ENCODE peak calls at places on chromosomes 7 and 10, in four cellular contexts. G, M, F and K are unnamed samples.

GRCh38 chr10:27611209-27611608 is 107.1 kb downstream of the RAB18 start:
- DNase-seq in G (no peak), M (no peak), F (no peak), K (no peak)

GRCh38 chr7:159272739-159273138 is 128.1 kb upstream of the VIPR2 start:
- DNase-seq in G (no peak), M (no peak), F (no peak), K (no peak)

GRCh38 chr10:117413928-117414618 is 38.8 kb upstream of the PDZD8 start:
- DNase-seq in G (no peak), M (no peak), F (no peak), K (no peak)

GRCh38 chr7:39394105-39394504 is 172.1 kb upstream of the YAE1 start:
- DNase-seq in G (no peak), M (no peak), F (no peak), K (peak)

GRCh38 chr7:36047254-36047653 is 105.8 kb upstream of the EEPD1 start:
- DNase-seq in G (no peak), M (no peak), F (no peak), K (peak)

GRCh38 chr10:115606727-115607126 is 513.6 kb downstream of the ATRNL1 start:
- DNase-seq in G (no peak), M (no peak), F (no peak), K (no peak)

GRCh38 chr10:126729314-126729871 is 58.9 kb upstream of the C10orf90 start:
- DNase-seq in G (no peak), M (no peak), F (no peak), K (no peak)

GRCh38 chr10:42984761-42985325 is 92.0 kb upstream of the RET start:
- DNase-seq in G (no peak), M (no peak), F (peak), K (no peak)

GRCh38 chr10:90945496-90946070 is 24.7 kb upstream of the ANKRD1 start:
- DNase-seq in G (no peak), M (no peak), F (no peak), K (no peak)

GRCh38 chr7:89023146-89023545 is 227.6 kb upstream of the TEX47 start:
- DNase-seq in G (no peak), M (no peak), F (no peak), K (no peak)

GRCh38 chr10:6144609-6145413 is 56.0 kb downstream of the RBM17 start:
- DNase-seq in G (peak), M (peak), F (peak), K (peak)

GRCh38 chr7:99141756-99142726 is 1.9 kb downstream of the SMURF1 start:
- DNase-seq in G (peak), M (peak), F (peak), K (peak)

GRCh38 chr10:114995468-114995867 is 57.5 kb downstream of the TRUB1 start:
- DNase-seq in G (no peak), M (no peak), F (no peak), K (no peak)

GRCh38 chr10:47025253-47025539 is 114.0 kb downstream of the PTPN20 start:
- DNase-seq in G (peak), M (no peak), F (no peak), K (no peak)

GRCh38 chr10:114905450-114905849 is 32.5 kb upstream of the TRUB1 start:
- DNase-seq in G (no peak), M (no peak), F (no peak), K (peak)

GRCh38 chr7:2622869-2623697 is 8.7 kb upstream of the TTYH3 start:
- DNase-seq in G (peak), M (no peak), F (no peak), K (no peak)
- TF ChIP-seq JUND in G (no peak), M (no peak), F (no peak), K (no peak)

GRCh38 chr10:75358835-75359421 is 42.6 kb downstream of the ZNF503 start:
- DNase-seq in G (no peak), M (no peak), F (no peak), K (no peak)
- TF ChIP-seq JUND in G (no peak), M (no peak), F (no peak), K (no peak)

DNA sequence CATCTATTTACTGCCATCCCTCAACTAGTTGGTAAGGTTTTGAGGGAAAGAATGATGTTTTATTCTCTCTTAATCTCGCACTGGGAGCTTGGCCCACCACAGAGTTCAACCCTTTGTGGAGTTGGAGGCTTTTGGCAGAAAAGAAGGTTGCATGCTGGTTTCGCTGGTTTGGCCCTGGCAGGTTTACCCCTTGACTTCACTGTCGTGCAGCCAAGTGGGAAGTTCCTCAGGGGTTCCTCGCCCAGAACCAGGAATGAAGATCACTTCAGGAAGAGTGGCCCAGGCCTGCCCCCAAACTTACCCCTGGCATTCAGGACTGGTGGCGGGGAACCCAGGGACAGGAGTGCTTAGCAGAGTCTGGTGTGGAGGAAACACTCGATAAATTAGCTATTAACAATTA is 103.1 kb upstream of the LYZL2 start:
- DNase-seq in G (no peak), M (no peak), F (no peak), K (no peak)
- TF ChIP-seq JUND in G (no peak), M (no peak), F (no peak), K (no peak)

DNA sequence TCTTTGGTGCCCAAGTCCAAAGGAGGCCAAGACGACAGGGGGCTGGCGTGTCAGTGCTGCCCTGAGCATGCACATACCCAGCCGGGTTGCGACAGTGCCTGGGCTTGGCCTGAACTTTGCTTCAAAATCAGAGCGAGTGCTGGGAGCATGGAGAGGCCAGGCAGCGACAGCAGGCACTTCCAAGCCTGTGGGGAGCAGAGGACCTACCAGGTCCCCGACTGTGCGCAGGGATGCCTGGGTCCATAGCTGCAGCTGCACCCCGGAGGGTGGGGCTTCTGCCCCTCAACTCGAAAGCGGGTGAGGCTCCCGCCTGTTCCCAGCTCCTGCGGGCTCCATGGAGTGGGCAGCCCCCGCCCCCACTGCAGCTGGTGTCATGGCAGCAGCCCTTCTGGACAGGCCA is 79.1 kb downstream of the HDAC9 start:
- DNase-seq in G (no peak), M (no peak), F (no peak), K (no peak)
- TF ChIP-seq JUND in G (no peak), M (no peak), F (no peak), K (no peak)

GRCh38 chr7:130990178-130990832 is 256.3 kb upstream of the KLF14 start:
- DNase-seq in G (no peak), M (no peak), F (no peak), K (peak)
- TF ChIP-seq JUND in G (no peak), M (no peak), F (no peak), K (no peak)

GRCh38 chr7:55325371-55325792 is 39.8 kb upstream of the LANCL2 start:
- DNase-seq in G (no peak), M (no peak), F (no peak), K (peak)
- TF ChIP-seq JUND in G (peak), M (no peak), F (no peak), K (no peak)

GRCh38 chr10:60413306-60414012 is 23.8 kb upstream of the ANK3 start:
- DNase-seq in G (no peak), M (no peak), F (no peak), K (no peak)

GRCh38 chr10:60414877-60415585 is 25.4 kb upstream of the ANK3 start:
- DNase-seq in G (no peak), M (no peak), F (no peak), K (no peak)

GRCh38 chr10:60417024-60417423 is 27.3 kb upstream of the ANK3 start:
- DNase-seq in G (no peak), M (no peak), F (no peak), K (no peak)

GRCh38 chr10:60410970-60411369 is 21.3 kb upstream of the ANK3 start:
- DNase-seq in G (no peak), M (no peak), F (no peak), K (no peak)

GRCh38 chr10:60414111-60414510 is 24.4 kb upstream of the ANK3 start:
- DNase-seq in G (no peak), M (no peak), F (no peak), K (no peak)
- TF ChIP-seq JUND in G (no peak), M (no peak), F (no peak), K (no peak)